ENCODE peak calls at places on chromosomes 12 and 14, in four cellular contexts. M is body of pancreas, A is esophagus squamous epithelium, N is Peyer's patch. X is an unnamed sample. For H3K4me1 and H3K27me3, the result is how much of the 10 kb centered on the place peaks cover.

GRCh38 chr14:74684444-74684843 is 28.4 kb downstream of the AREL1 start:
- DNase-seq in M (peak), A (peak), N (peak), X (no peak)

GRCh38 chr12:64609543-64610091 is 678 bp upstream of the RASSF3 start:
- DNase-seq in M (no peak), A (no peak), N (no peak), X (no peak)

GRCh38 chr12:124835652-124836410 is 27.8 kb downstream of the SCARB1 start:
- DNase-seq in M (no peak), A (no peak), N (no peak), X (no peak)

GRCh38 chr12:6963741-6964446 is 6.6 kb downstream of the PHB2 start:
- DNase-seq in M (peak), A (no peak), N (no peak), X (no peak)

GRCh38 chr12:49706351-49707126 is 666 bp downstream of the FMNL3 start:
- DNase-seq in M (no peak), A (no peak), N (peak), X (peak)

GRCh38 chr14:31936100-31936499 is 141.0 kb upstream of the ARHGAP5 start:
- DNase-seq in M (no peak), A (no peak), N (no peak), X (no peak)

GRCh38 chr14:49897965-49898364 is 5.1 kb downstream of the ARF6 start:
- DNase-seq in M (no peak), A (no peak), N (no peak), X (no peak)

GRCh38 chr14:70809238-70810214 is at the start of gene MAP3K9:
- DNase-seq in M (peak), A (peak), N (peak), X (peak)

DNA sequence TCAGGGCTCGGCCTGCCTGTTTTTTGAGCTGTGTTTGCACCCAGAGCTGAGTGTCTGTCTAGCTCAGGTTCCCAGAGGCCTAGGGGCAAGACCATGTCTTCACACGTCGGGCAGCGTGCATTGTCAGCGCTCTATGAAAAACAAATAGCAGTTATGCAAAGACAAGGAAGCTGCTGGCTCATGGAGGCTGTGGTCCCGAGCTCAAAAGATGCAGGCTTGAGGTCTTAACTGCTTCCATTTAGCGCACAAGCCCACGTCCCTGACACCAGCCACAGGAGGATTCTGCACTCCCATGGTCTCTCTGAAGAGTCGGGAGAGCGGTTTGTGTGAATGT is 48.6 kb downstream of the NINJ2 start:
- DNase-seq in M (no peak), A (no peak), N (no peak), X (no peak)
- H3K4me1 ChIP-seq in M (under half), A (half or more), N (under half), X (under half)

DNA sequence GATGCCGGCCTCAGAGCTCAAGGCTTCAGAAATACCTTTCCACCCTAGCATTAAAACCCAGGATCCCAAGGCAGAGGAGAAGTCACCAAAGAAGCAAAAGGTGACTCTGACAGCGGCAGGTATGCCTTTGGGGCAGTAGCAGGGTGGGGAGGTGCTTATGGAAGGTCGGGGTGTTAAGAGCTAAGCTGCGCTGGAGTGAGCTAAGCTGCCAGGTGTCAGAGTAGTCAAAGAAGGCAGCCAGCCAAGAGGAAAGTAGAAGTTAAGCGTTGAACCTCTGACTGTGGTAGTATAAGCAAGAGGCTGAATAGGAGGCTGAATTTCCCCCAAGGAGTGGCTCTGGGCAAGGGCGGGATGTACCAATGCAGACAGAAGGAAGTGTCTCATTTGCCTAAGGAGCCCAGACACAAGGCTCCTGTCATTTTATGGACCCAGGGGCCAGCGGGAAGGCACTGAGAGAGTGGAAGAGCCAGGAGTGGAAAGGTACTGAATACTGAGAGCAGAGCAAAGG is 29.2 kb downstream of the DYRK4 start:
- DNase-seq in M (no peak), A (no peak), N (no peak), X (no peak)
- H3K27me3 ChIP-seq in M (under half), A (under half), N (under half), X (under half)

GRCh38 chr12:75503459-75503858 is 8.0 kb downstream of the KRR1 start:
- DNase-seq in M (no peak), A (no peak), N (no peak), X (no peak)

GRCh38 chr12:75508159-75508558 is 3.2 kb downstream of the KRR1 start:
- DNase-seq in M (no peak), A (no peak), N (no peak), X (no peak)

GRCh38 chr12:75503866-75504265 is 7.5 kb downstream of the KRR1 start:
- DNase-seq in M (no peak), A (no peak), N (no peak), X (no peak)

GRCh38 chr12:75509621-75510020 is 1.8 kb downstream of the KRR1 start:
- DNase-seq in M (no peak), A (no peak), N (no peak), X (no peak)

GRCh38 chr12:75505706-75506312 is 5.6 kb downstream of the KRR1 start:
- DNase-seq in M (no peak), A (no peak), N (no peak), X (no peak)
- TF ChIP-seq POLR2A in M (no peak), A (no peak), N (no peak), X (no peak)

DNA sequence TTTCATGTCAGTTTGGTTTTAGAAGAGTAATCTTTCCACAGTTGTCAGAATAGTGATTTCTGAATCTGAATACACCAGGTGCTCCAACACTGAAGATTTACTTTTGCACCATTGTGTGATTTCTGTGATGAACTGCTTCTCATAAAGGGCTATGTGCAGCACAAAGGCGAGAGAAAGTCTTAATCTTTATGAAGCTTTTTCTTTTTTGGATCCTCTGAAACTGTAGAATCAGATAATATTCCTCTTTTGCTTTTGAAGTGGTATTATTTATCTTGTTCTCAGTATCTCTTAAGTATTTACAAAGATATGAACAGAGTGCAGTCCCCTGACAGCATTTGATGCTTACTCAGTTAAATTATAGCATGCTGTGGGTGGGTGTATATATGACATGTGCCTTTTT is 207.8 kb downstream of the NAV3 start:
- DNase-seq in M (no peak), A (no peak), N (no peak), X (no peak)
- H3K4me1 ChIP-seq in M (under half), A (under half), N (under half), X (under half)

GRCh38 chr12:2415568-2415944 is 362.8 kb downstream of the CACNA1C start:
- DNase-seq in M (no peak), A (no peak), N (no peak), X (no peak)
- H3K27me3 ChIP-seq in M (under half), A (under half), N (under half), X (under half)

GRCh38 chr12:53098982-53099651 is 1.6 kb downstream of the IGFBP6 start:
- DNase-seq in M (peak), A (no peak), N (peak), X (peak)
- TF ChIP-seq POLR2A in M (no peak), A (no peak), N (no peak), X (no peak)

GRCh38 chr14:54642121-54642520 is 75.2 kb downstream of the SAMD4A start:
- DNase-seq in M (no peak), A (no peak), N (no peak), X (no peak)

GRCh38 chr14:54640480-54640879 is 73.6 kb downstream of the SAMD4A start:
- DNase-seq in M (no peak), A (no peak), N (no peak), X (no peak)

GRCh38 chr14:54646576-54647130 is 79.7 kb downstream of the SAMD4A start:
- DNase-seq in M (no peak), A (no peak), N (no peak), X (no peak)

GRCh38 chr14:54643696-54644176 is 76.8 kb downstream of the SAMD4A start:
- DNase-seq in M (no peak), A (no peak), N (no peak), X (no peak)

GRCh38 chr14:54642950-54643695 is 76.2 kb downstream of the SAMD4A start:
- DNase-seq in M (no peak), A (no peak), N (no peak), X (no peak)
- H3K4me1 ChIP-seq in M (under half), A (under half), N (under half), X (under half)

DNA sequence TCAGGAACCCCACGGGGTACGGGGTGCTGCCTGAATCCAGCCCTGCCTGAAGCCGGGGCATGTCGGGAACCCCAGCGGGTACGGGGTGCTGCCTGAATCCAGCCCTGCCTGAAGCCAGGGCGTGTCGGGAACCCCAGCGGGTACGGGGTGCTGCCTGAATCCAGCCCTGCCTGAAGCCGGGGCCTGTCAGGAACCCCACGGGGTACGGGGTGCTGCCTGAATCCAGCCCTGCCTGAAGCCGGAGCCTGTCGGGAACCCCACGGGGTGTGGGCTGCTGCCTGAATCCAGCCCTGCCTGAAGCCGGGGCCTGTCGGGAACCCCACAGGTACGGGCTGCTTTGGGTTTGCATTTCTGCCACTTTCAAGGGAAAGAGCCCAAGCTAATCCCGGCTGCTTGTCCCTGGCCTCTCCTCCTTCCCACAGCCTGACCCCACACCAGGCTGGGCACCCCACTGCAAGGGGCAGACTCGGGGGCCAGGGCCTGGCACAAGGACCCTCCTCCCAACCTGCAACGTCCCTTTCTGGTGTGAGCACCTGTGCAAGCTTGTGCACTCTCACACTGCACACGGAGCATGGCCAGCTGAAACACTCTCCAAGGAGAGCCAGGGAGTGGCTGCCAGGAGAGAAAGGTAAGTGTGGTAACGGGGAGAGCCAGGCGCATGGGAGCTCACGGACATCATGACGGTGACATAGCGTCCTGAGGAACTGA is 5.6 kb upstream of the FBRSL1 start:
- DNase-seq in M (no peak), A (no peak), N (no peak), X (peak)
- H3K27me3 ChIP-seq in M (under half), A (under half), N (under half), X (under half)

DNA sequence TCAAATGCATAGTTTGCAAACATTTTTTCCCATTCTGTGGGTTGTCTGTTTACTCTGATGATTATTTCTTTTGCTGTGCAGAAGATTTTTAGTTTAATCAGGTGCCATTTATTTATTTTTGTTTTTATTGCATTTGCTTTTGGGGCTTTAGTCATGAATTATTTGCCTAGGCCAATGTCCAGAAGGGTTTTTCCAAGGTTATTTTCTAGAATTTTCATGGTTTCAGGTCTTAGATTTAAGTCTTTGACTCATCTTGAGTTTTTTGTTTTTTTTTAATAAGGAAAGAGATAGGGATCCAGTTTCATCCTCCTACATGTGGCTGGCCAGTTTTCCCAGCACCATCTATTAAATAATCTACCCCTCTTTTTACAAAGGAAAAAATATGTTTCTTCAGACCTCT is 57.2 kb upstream of the TMEM260 start:
- DNase-seq in M (no peak), A (no peak), N (no peak), X (no peak)
- TF ChIP-seq POLR2A in M (no peak), A (no peak), N (no peak), X (no peak)

X was measured in right lobe of liver.